ENCODE peak calls at places on chromosomes 6 and 20, in five cellular contexts. W is mesendoderm, P is IMR-90, S is neuronal stem cell, O is H9. E is an unnamed sample. For H3K79me1, the result is how much of the 10 kb centered on the place peaks cover.

GRCh38 chr20:63006611-63007471 is at the start of gene BHLHE23:
- DNase-seq in P (no peak), S (peak), W (peak), O (peak), E (peak)

GRCh38 chr6:13470240-13471140 is 16.9 kb downstream of the GFOD1 start:
- DNase-seq in S (no peak), O (no peak), W (no peak), P (no peak), E (no peak)

GRCh38 chr20:187733-188132 is 1.8 kb downstream of the DEFB128 start:
- DNase-seq in W (no peak), O (no peak), S (no peak), P (no peak), E (no peak)

GRCh38 chr6:161439093-161439492 is 165.2 kb upstream of the AGPAT4 start:
- DNase-seq in P (peak), S (no peak), W (no peak), O (no peak), E (no peak)

GRCh38 chr20:38857703-38858102 is 52.2 kb downstream of the PPP1R16B start:
- DNase-seq in W (no peak), P (no peak), O (no peak), S (no peak), E (no peak)

GRCh38 chr20:5862703-5863039 is 87.7 kb downstream of the TRMT6 start:
- DNase-seq in S (no peak), P (no peak), W (no peak), O (no peak), E (no peak)

GRCh38 chr6:12595161-12595792 is 121.3 kb upstream of the PHACTR1 start:
- DNase-seq in S (no peak), W (no peak), P (peak), O (no peak), E (no peak)

GRCh38 chr20:61189534-61189933 is 62.5 kb upstream of the CDH4 start:
- DNase-seq in S (no peak), P (no peak), W (no peak), O (no peak), E (no peak)

GRCh38 chr20:34536798-34537394 is 20.7 kb downstream of the DYNLRB1 start:
- DNase-seq in W (peak), S (no peak), O (peak), P (no peak), E (no peak)

GRCh38 chr20:43722153-43722505 is 4.7 kb downstream of the GTSF1L start:
- DNase-seq in O (no peak), W (no peak), S (no peak), P (no peak), E (no peak)

GRCh38 chr6:11324453-11325023 is 92.1 kb upstream of the NEDD9 start:
- DNase-seq in S (no peak), W (no peak), O (no peak), P (peak), E (no peak)

GRCh38 chr6:168527451-168528210 is 86.6 kb downstream of the SMOC2 start:
- DNase-seq in W (no peak), O (no peak), S (no peak), P (no peak), E (no peak)

GRCh38 chr6:3961581-3962225 is 112.5 kb downstream of the FAM50B start:
- DNase-seq in P (peak), W (no peak), O (no peak), S (no peak), E (no peak)

GRCh38 chr6:135191508-135192255 is 10.6 kb downstream of the MYB start:
- DNase-seq in P (no peak), O (no peak), S (no peak), W (no peak), E (no peak)

GRCh38 chr6:107173779-107174178 is 58.5 kb upstream of the BEND3 start:
- DNase-seq in S (no peak), W (no peak), O (no peak), P (peak), E (no peak)

DNA sequence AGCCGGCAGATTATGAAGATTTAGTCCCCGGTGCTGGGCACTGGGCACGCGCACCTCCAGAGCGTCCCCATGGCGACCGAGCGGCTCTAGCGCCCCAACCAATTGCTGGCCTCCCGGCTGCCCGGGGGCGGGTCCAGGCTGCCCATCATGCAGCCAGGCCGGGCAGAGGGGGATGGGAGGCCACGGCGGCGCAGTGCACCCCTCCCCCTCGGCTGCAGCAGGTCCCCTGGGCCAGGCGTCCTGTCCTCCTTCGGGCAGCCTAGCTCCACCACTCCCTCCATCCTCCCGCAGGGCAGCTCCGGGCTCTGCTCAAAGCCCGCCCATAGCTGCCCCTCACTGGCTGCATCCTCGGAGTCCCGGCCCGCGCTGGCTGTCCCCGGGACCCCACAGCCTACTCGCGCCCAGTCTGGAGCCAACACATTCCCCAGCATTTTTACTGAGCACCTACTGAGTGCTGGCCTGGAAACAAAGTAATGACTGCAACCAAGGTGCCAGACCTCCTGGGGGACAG is 99.4 kb downstream of the ASXL1 start:
- DNase-seq in O (peak), S (peak), P (peak), W (peak), E (peak)
- H3K79me1 ChIP-seq in O (under half), S (under half), P (half or more), W (under half), E (under half)

GRCh38 chr6:44668391-44668930 is 281.0 kb downstream of the CDC5L start:
- DNase-seq in S (no peak), O (no peak), W (no peak), P (no peak), E (no peak)

GRCh38 chr6:44666324-44666723 is 278.8 kb downstream of the CDC5L start:
- DNase-seq in S (no peak), P (no peak), O (peak), W (no peak), E (no peak)

GRCh38 chr6:44668976-44669934 is 281.7 kb downstream of the CDC5L start:
- DNase-seq in S (no peak), W (no peak), O (peak), P (no peak), E (no peak)

GRCh38 chr6:44667226-44667625 is 279.7 kb downstream of the CDC5L start:
- DNase-seq in P (peak), W (peak), O (peak), S (peak), E (peak)

DNA sequence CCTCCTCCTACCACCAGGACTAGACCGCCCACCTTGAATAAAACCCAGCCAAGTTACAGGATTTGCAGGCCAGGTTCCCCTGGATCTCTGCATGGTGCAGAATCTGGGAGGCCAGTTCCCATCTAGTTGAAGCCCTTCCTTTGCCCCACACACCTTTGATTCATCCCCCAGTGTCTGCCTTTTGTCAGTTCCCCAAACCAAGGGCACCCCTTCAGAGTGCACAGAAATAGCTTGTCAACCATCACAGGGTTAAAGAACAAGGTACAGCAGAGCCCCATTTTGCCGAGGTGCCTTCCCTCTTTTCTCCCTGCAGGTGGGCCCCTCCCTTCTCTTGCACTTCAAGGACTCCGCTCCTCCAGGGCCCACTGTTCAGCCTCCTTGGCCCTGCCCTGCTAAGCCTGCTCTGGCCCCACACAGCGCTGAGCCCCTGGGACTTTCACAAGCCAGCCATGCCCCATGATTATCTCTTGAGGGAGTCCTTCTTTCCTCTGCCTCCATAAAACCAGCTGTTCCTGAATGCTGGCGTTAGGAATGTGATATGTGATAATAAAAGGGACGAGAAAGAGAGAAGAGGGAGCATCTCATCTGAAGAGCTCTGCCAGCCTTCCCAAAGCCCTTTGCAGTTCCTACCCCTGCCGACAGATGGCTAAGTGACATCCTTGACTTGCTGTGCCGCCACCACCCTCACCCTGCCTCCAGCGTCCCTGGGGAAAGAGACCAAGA is 280.3 kb downstream of the CDC5L start:
- DNase-seq in P (no peak), W (peak), O (peak), S (no peak), E (peak)
- H3K79me1 ChIP-seq in P (under half), W (under half), O (under half), S (under half), E (under half)

DNA sequence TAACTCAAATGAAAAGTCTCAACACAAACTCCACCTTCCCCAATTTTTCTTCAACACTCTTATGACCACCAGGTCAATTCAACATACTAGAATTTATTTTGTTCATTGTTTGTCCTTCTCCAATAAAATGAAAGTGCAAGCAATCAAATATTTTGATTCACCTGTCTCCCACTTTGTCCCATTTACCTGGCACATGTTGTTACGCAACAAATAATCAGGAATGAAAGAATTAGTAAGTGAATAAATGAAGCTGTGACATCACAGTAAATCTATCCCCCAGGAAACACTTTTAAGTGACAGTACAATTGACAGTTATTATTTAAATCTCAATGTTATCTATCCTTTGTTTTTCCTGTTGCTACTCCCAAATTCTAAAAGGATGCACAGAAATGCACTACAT is 393.7 kb upstream of the OPRM1 start:
- DNase-seq in W (no peak), O (no peak), P (no peak), S (no peak), E (no peak)
- H3K79me1 ChIP-seq in W (under half), O (under half), P (under half), S (under half), E (under half)

DNA sequence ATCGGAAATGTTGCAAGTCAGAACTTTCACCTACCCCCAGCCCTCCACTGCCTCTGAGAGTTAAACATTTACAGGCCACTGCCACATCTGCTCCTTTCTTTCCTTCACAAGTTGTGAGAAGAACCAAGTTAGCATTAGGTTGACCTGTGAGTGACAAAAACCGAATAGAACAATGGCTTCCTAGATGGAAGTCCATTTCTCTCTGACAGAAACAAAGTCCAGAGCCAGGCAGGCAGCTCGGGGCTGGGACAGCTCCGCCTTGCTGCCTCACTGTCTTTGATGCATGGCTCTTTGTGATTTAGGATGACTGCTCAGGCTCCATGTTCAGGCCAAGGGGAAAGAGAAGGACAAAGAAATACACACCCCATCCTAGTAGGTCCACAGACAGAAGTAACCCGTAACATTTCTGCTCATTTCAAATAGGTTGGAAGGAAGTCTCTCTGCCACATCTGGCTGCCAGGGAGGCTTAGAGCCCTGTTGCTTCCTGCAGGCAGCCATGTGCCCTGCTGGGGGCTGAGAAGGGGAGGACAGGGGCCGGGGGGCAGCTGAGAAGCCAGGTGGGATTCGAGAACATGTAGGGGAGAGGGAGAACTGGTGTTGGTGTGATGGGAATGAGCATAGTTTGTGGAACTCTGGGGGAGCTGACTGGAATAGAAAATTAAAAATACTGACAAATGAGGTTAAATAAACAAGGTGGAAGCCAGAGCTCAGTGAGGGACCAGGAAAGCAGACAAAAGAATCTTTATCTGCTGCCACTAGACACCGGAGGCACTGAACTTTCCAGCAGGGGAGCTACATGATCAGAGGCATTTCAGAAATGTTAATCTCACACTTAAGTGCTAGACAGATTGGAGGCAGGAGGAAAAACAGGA is 19.5 kb upstream of the IER3 start:
- DNase-seq in W (peak), S (no peak), O (peak), P (peak), E (no peak)
- H3K79me1 ChIP-seq in W (under half), S (under half), O (under half), P (under half), E (under half)

DNA sequence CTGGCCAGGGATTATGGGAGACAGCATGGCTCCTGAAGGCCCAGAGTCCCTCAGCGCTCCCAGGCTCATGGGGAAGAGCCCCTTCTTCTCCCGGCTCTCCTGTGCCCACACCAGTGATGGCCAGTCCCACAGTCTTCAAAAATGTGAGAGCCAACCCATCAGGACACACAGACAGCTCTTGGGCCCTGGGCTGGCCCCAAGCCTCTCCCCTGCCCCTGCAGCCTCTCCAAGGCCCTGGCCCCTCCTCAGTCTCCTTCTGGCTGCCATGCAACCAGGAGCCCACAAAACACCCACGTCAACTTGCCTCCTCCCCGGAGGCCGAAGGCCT is 58.2 kb upstream of the FOXP4 start:
- DNase-seq in S (no peak), W (peak), P (no peak), O (no peak), E (no peak)
- H3K79me1 ChIP-seq in S (under half), W (under half), P (under half), O (under half), E (under half)

DNA sequence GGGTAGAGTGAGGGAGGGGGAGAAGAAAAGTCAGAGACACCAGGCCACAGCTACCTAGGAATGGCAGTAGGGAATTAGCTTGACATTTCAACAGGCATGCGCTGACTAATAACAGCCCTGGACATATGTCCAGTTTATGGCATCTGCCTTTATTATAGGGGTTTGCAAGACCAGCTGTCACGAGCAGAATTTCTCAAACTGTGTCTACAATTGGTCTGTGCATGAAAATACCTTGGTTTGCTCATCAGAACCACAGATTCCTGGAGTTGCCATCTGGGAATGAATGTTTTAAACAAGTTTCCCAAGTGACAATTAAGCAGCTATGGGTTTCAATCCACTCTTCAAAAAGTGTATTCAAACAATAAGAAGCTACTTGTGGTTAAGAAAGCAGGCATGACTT is 110.3 kb upstream of the ENPP5 start:
- DNase-seq in O (no peak), P (no peak), S (no peak), W (no peak), E (no peak)
- H3K79me1 ChIP-seq in O (under half), P (under half), S (under half), W (under half), E (under half)

E was measured in H1.